ENCODE peak calls at places on chromosome 19, in four cellular contexts. One of them, this sample, is unnamed.

GRCh38 chr19:44930088-44930487 is 11.9 kb upstream of the APOC4 start:
- DNase-seq in fibroblast of lung: no peak
- DNase-seq in hepatocyte: no peak
- DNase-seq in neural progenitor cell: no peak
- DNase-seq in this sample: no peak

GRCh38 chr19:35290381-35291135 is 1.4 kb upstream of the MAG start:
- DNase-seq in fibroblast of lung: no peak
- DNase-seq in hepatocyte: no peak
- DNase-seq in neural progenitor cell: no peak
- DNase-seq in this sample: no peak

GRCh38 chr19:4676955-4677731 is 7.0 kb upstream of the MYDGF start:
- DNase-seq in fibroblast of lung: peak; percentile 32
- DNase-seq in hepatocyte: peak; percentile 53
- DNase-seq in neural progenitor cell: peak; percentile 84
- DNase-seq in this sample: no peak

GRCh38 chr19:4600082-4600481 is 39.2 kb upstream of the TNFAIP8L1 start:
- DNase-seq in fibroblast of lung: no peak
- DNase-seq in hepatocyte: no peak
- DNase-seq in neural progenitor cell: no peak
- DNase-seq in this sample: no peak

GRCh38 chr19:571127-571974 is 1.0 kb upstream of the BSG start:
- DNase-seq in fibroblast of lung: peak; percentile 51
- DNase-seq in hepatocyte: peak; percentile 67
- DNase-seq in neural progenitor cell: peak; percentile 71
- DNase-seq in this sample: no peak

GRCh38 chr19:35545855-35546381 is 492 bp downstream of the TMEM147 start:
- DNase-seq in fibroblast of lung: peak; percentile 18
- DNase-seq in hepatocyte: peak; percentile 60
- DNase-seq in neural progenitor cell: no peak
- DNase-seq in this sample: no peak

GRCh38 chr19:916645-917322 is 349 bp upstream of the KISS1R start:
- DNase-seq in fibroblast of lung: no peak
- DNase-seq in hepatocyte: peak; percentile 74
- DNase-seq in neural progenitor cell: peak; percentile 71
- DNase-seq in this sample: no peak

GRCh38 chr19:44988896-44989563 is 12.2 kb upstream of the RELB start:
- DNase-seq in fibroblast of lung: peak; percentile 41
- DNase-seq in hepatocyte: peak; percentile 75
- DNase-seq in neural progenitor cell: peak; percentile 79
- DNase-seq in this sample: no peak

GRCh38 chr19:28586501-28586900 is 626.5 kb downstream of the UQCRFS1 start:
- DNase-seq in fibroblast of lung: no peak
- DNase-seq in hepatocyte: no peak
- DNase-seq in neural progenitor cell: no peak
- DNase-seq in this sample: no peak

GRCh38 chr19:40200352-40201099 is 9.3 kb downstream of the MAP3K10 start:
- DNase-seq in fibroblast of lung: peak; percentile 27
- DNase-seq in hepatocyte: no peak
- DNase-seq in neural progenitor cell: no peak
- DNase-seq in this sample: no peak

GRCh38 chr19:54172764-54173699 is at the start of gene TMC4:
- DNase-seq in fibroblast of lung: no peak
- DNase-seq in hepatocyte: peak; percentile 93
- DNase-seq in neural progenitor cell: no peak
- DNase-seq in this sample: no peak

GRCh38 chr19:46733693-46734240 is 12.1 kb upstream of the FKRP start:
- DNase-seq in fibroblast of lung: no peak
- DNase-seq in hepatocyte: no peak
- DNase-seq in neural progenitor cell: no peak
- DNase-seq in this sample: no peak

GRCh38 chr19:46489445-46490272 is 6.0 kb downstream of the PNMA8B start:
- DNase-seq in fibroblast of lung: peak; percentile 83
- DNase-seq in hepatocyte: peak; percentile 63
- DNase-seq in neural progenitor cell: peak; percentile 67
- DNase-seq in this sample: no peak

GRCh38 chr19:30857388-30857787 is 485.2 kb downstream of the ZNF536 start:
- DNase-seq in fibroblast of lung: no peak
- DNase-seq in hepatocyte: no peak
- DNase-seq in neural progenitor cell: no peak
- DNase-seq in this sample: no peak

GRCh38 chr19:39014037-39014436 is 18.3 kb downstream of the FBXO27 start:
- DNase-seq in fibroblast of lung: no peak
- DNase-seq in hepatocyte: no peak
- DNase-seq in neural progenitor cell: no peak
- DNase-seq in this sample: no peak

GRCh38 chr19:27745978-27746542 is 1466.9 kb downstream of the UQCRFS1 start:
- DNase-seq in fibroblast of lung: no peak
- DNase-seq in hepatocyte: no peak
- DNase-seq in neural progenitor cell: no peak
- DNase-seq in this sample: no peak

GRCh38 chr19:5090780-5091575 is 122.1 kb downstream of the KDM4B start:
- DNase-seq in fibroblast of lung: peak; percentile 36
- DNase-seq in hepatocyte: peak; percentile 87
- DNase-seq in neural progenitor cell: peak; percentile 73
- DNase-seq in this sample: no peak

GRCh38 chr19:44341794-44342193 is 14.7 kb downstream of the ZNF112 start:
- DNase-seq in fibroblast of lung: no peak
- DNase-seq in hepatocyte: no peak
- DNase-seq in neural progenitor cell: no peak
- DNase-seq in this sample: no peak

GRCh38 chr19:54207908-54208783 is 7.5 kb downstream of the RPS9 start:
- DNase-seq in fibroblast of lung: peak; percentile 77
- DNase-seq in hepatocyte: peak; percentile 79
- DNase-seq in neural progenitor cell: no peak
- DNase-seq in this sample: no peak

GRCh38 chr19:2059422-2060201 is 8.6 kb upstream of the MKNK2 start:
- DNase-seq in fibroblast of lung: peak; percentile 73
- DNase-seq in hepatocyte: peak; percentile 86
- DNase-seq in neural progenitor cell: peak; percentile 70
- DNase-seq in this sample: no peak

GRCh38 chr19:35896643-35897040 is 3.7 kb downstream of the NFKBID start:
- DNase-seq in fibroblast of lung: no peak
- DNase-seq in hepatocyte: no peak
- DNase-seq in neural progenitor cell: no peak
- DNase-seq in this sample: no peak

GRCh38 chr19:10927691-10928562 is 512 bp downstream of the YIPF2 start:
- DNase-seq in fibroblast of lung: peak; percentile 15
- DNase-seq in hepatocyte: no peak
- DNase-seq in neural progenitor cell: no peak
- DNase-seq in this sample: no peak

GRCh38 chr19:55590621-55591020 is 8.7 kb downstream of the FIZ1 start:
- DNase-seq in fibroblast of lung: no peak
- DNase-seq in hepatocyte: no peak
- DNase-seq in neural progenitor cell: peak; percentile 44
- DNase-seq in this sample: no peak

GRCh38 chr19:50711196-50711595 is 8.4 kb downstream of the SHANK1 start:
- DNase-seq in fibroblast of lung: no peak
- DNase-seq in hepatocyte: no peak
- DNase-seq in neural progenitor cell: no peak
- DNase-seq in this sample: no peak

GRCh38 chr19:50716178-50717025 is 3.2 kb downstream of the SHANK1 start:
- DNase-seq in fibroblast of lung: no peak
- DNase-seq in hepatocyte: no peak
- DNase-seq in neural progenitor cell: no peak
- DNase-seq in this sample: no peak

GRCh38 chr19:50711805-50712204 is 7.8 kb downstream of the SHANK1 start:
- DNase-seq in fibroblast of lung: no peak
- DNase-seq in hepatocyte: no peak
- DNase-seq in neural progenitor cell: no peak
- DNase-seq in this sample: no peak

GRCh38 chr19:50712833-50713232 is 6.8 kb downstream of the SHANK1 start:
- DNase-seq in fibroblast of lung: no peak
- DNase-seq in hepatocyte: no peak
- DNase-seq in neural progenitor cell: no peak
- DNase-seq in this sample: no peak

GRCh38 chr19:50713556-50714236 is 5.9 kb downstream of the SHANK1 start:
- DNase-seq in fibroblast of lung: no peak
- DNase-seq in hepatocyte: no peak
- DNase-seq in neural progenitor cell: no peak
- DNase-seq in this sample: no peak
- TF ChIP-seq EZH2 in fibroblast of lung: no peak
- TF ChIP-seq EZH2 in hepatocyte: no peak
- TF ChIP-seq EZH2 in neural progenitor cell: no peak
- TF ChIP-seq EZH2 in this sample: no peak

DNA sequence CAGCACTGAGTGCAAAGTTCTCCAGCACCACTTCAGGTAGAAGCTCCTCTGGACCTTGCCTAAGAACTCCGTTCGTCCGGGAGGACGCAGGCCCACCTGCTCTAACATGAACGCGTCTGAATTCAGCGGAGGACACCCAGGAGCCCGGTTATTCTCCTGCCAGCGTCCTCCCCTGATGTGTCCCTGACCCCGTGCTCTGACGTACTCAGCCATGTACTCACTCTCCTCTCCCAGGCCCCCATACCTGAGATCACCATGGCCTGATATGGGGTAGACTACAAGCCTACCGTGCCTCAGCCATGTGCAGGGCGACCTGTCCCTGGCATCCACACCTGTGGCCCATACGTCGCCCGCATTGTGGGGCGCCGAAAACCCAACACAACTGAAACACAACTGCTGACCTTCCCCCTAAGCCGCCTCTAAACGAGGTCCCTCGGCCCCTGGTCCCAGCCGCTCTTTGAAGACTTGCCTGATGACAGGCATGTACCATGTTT is 744 bp upstream of the ZNF584 start:
- DNase-seq in fibroblast of lung: no peak
- DNase-seq in hepatocyte: peak; percentile 46
- DNase-seq in neural progenitor cell: peak; percentile 40
- DNase-seq in this sample: no peak
- H2AFZ ChIP-seq in fibroblast of lung: peak overlapping the region; percentile 98
- H2AFZ ChIP-seq in hepatocyte: peak overlapping the region; percentile 65
- H2AFZ ChIP-seq in neural progenitor cell: peak overlapping the region; percentile 56
- H2AFZ ChIP-seq in this sample: peak overlapping the region; percentile 85

GRCh38 chr19:48738557-48739399 is 1.6 kb downstream of the RASIP1 start:
- DNase-seq in fibroblast of lung: peak; percentile 71
- DNase-seq in hepatocyte: peak; percentile 98
- DNase-seq in neural progenitor cell: peak; percentile 98
- DNase-seq in this sample: peak; percentile 74
- TF ChIP-seq EZH2 in fibroblast of lung: no peak
- TF ChIP-seq EZH2 in hepatocyte: no peak
- TF ChIP-seq EZH2 in neural progenitor cell: no peak
- TF ChIP-seq EZH2 in this sample: no peak

GRCh38 chr19:32875428-32875827 is 5.9 kb upstream of the SLC7A9 start:
- DNase-seq in fibroblast of lung: no peak
- DNase-seq in hepatocyte: no peak
- DNase-seq in neural progenitor cell: peak; percentile 54
- DNase-seq in this sample: no peak

GRCh38 chr19:32876236-32876918 is 6.8 kb upstream of the SLC7A9 start:
- DNase-seq in fibroblast of lung: no peak
- DNase-seq in hepatocyte: no peak
- DNase-seq in neural progenitor cell: no peak
- DNase-seq in this sample: no peak

GRCh38 chr19:32877323-32877912 is 7.9 kb upstream of the SLC7A9 start:
- DNase-seq in fibroblast of lung: no peak
- DNase-seq in hepatocyte: no peak
- DNase-seq in neural progenitor cell: no peak
- DNase-seq in this sample: no peak

GRCh38 chr19:32877977-32878745 is 8.6 kb upstream of the SLC7A9 start:
- DNase-seq in fibroblast of lung: no peak
- DNase-seq in hepatocyte: no peak
- DNase-seq in neural progenitor cell: no peak
- DNase-seq in this sample: no peak

GRCh38 chr19:32876919-32877285 is 7.3 kb upstream of the SLC7A9 start:
- DNase-seq in fibroblast of lung: peak; percentile 63
- DNase-seq in hepatocyte: peak; percentile 72
- DNase-seq in neural progenitor cell: no peak
- DNase-seq in this sample: no peak
- H2AFZ ChIP-seq in fibroblast of lung: no peak overlapping the region
- H2AFZ ChIP-seq in hepatocyte: no peak overlapping the region
- H2AFZ ChIP-seq in neural progenitor cell: no peak overlapping the region
- H2AFZ ChIP-seq in this sample: no peak overlapping the region

GRCh38 chr19:7579182-7579581 is 16.5 kb upstream of the CAMSAP3 start:
- DNase-seq in fibroblast of lung: no peak
- DNase-seq in hepatocyte: no peak
- DNase-seq in neural progenitor cell: no peak
- DNase-seq in this sample: no peak
- TF ChIP-seq EZH2 in fibroblast of lung: no peak
- TF ChIP-seq EZH2 in hepatocyte: no peak
- TF ChIP-seq EZH2 in neural progenitor cell: no peak
- TF ChIP-seq EZH2 in this sample: no peak

GRCh38 chr19:17054746-17055145 is 20.5 kb downstream of the HAUS8 start:
- DNase-seq in fibroblast of lung: no peak
- DNase-seq in hepatocyte: no peak
- DNase-seq in neural progenitor cell: no peak
- DNase-seq in this sample: no peak

GRCh38 chr19:17052439-17052838 is 22.8 kb downstream of the HAUS8 start:
- DNase-seq in fibroblast of lung: peak; percentile 44
- DNase-seq in hepatocyte: peak; percentile 68
- DNase-seq in neural progenitor cell: peak; percentile 76
- DNase-seq in this sample: no peak

GRCh38 chr19:17048885-17049453 is 22.4 kb upstream of the CPAMD8 start:
- DNase-seq in fibroblast of lung: no peak
- DNase-seq in hepatocyte: no peak
- DNase-seq in neural progenitor cell: no peak
- DNase-seq in this sample: no peak

GRCh38 chr19:17045907-17046502 is 19.4 kb upstream of the CPAMD8 start:
- DNase-seq in fibroblast of lung: no peak
- DNase-seq in hepatocyte: no peak
- DNase-seq in neural progenitor cell: peak; percentile 30
- DNase-seq in this sample: no peak

GRCh38 chr19:17049711-17050280 is 23.2 kb upstream of the CPAMD8 start:
- DNase-seq in fibroblast of lung: peak; percentile 77
- DNase-seq in hepatocyte: no peak
- DNase-seq in neural progenitor cell: no peak
- DNase-seq in this sample: peak; percentile 15
- H2AFZ ChIP-seq in fibroblast of lung: no peak overlapping the region
- H2AFZ ChIP-seq in hepatocyte: no peak overlapping the region
- H2AFZ ChIP-seq in neural progenitor cell: no peak overlapping the region
- H2AFZ ChIP-seq in this sample: peak overlapping the region; percentile 80

This sample was measured in keratinocyte.